ENCODE peak calls at places on chromosomes 7 and 10, in seven cellular contexts. One of them, this sample, is unnamed.

GRCh38 chr10:62626817-62627216 is 177.7 kb upstream of the ADO start:
- DNase-seq in amniotic epithelial cell: peak
- DNase-seq in NCI-H446 treated with DMSO at 0.1 percent for 48 hours: no peak
- DNase-seq in heart left ventricle: no peak
- DNase-seq in ovary: no peak
- DNase-seq in GM04504: no peak
- DNase-seq in epithelial cell of esophagus: peak
- DNase-seq in this sample: peak

GRCh38 chr10:110069502-110069982 is 61.8 kb downstream of the ADD3 start:
- DNase-seq in amniotic epithelial cell: peak
- DNase-seq in GM04504: no peak
- DNase-seq in ovary: no peak
- DNase-seq in NCI-H446 treated with DMSO at 0.1 percent for 48 hours: no peak
- DNase-seq in epithelial cell of esophagus: no peak
- DNase-seq in heart left ventricle: no peak
- DNase-seq in this sample: no peak

GRCh38 chr7:1910827-1911226 is 240.8 kb downstream of the ELFN1 start:
- DNase-seq in amniotic epithelial cell: peak
- DNase-seq in heart left ventricle: peak
- DNase-seq in ovary: no peak
- DNase-seq in GM04504: no peak
- DNase-seq in epithelial cell of esophagus: no peak
- DNase-seq in NCI-H446 treated with DMSO at 0.1 percent for 48 hours: no peak
- DNase-seq in this sample: no peak

GRCh38 chr10:122849900-122850605 is 4.4 kb upstream of the CUZD1 start:
- DNase-seq in amniotic epithelial cell: peak
- DNase-seq in ovary: no peak
- DNase-seq in GM04504: no peak
- DNase-seq in NCI-H446 treated with DMSO at 0.1 percent for 48 hours: no peak
- DNase-seq in heart left ventricle: no peak
- DNase-seq in epithelial cell of esophagus: peak
- DNase-seq in this sample: no peak

GRCh38 chr10:43075612-43076003 is 1.3 kb upstream of the RET start:
- DNase-seq in ovary: no peak
- DNase-seq in NCI-H446 treated with DMSO at 0.1 percent for 48 hours: no peak
- DNase-seq in amniotic epithelial cell: no peak
- DNase-seq in heart left ventricle: peak
- DNase-seq in GM04504: no peak
- DNase-seq in epithelial cell of esophagus: peak
- DNase-seq in this sample: peak

GRCh38 chr7:132154695-132155471 is 421.4 kb downstream of the PLXNA4 start:
- DNase-seq in ovary: no peak
- DNase-seq in heart left ventricle: no peak
- DNase-seq in GM04504: no peak
- DNase-seq in epithelial cell of esophagus: no peak
- DNase-seq in NCI-H446 treated with DMSO at 0.1 percent for 48 hours: no peak
- DNase-seq in amniotic epithelial cell: no peak
- DNase-seq in this sample: no peak

GRCh38 chr7:140867467-140868314 is 57.0 kb downstream of the BRAF start:
- DNase-seq in epithelial cell of esophagus: peak
- DNase-seq in NCI-H446 treated with DMSO at 0.1 percent for 48 hours: no peak
- DNase-seq in amniotic epithelial cell: no peak
- DNase-seq in heart left ventricle: no peak
- DNase-seq in GM04504: no peak
- DNase-seq in ovary: no peak
- DNase-seq in this sample: no peak

GRCh38 chr7:127392566-127393369 is at the start of gene ZNF800:
- DNase-seq in amniotic epithelial cell: peak
- DNase-seq in GM04504: peak
- DNase-seq in epithelial cell of esophagus: peak
- DNase-seq in ovary: peak
- DNase-seq in NCI-H446 treated with DMSO at 0.1 percent for 48 hours: peak
- DNase-seq in heart left ventricle: peak
- DNase-seq in this sample: peak

This sample was measured in RKO.